ENCODE peak calls at places on chromosomes 6 and 20, in five cellular contexts. T is GM13976, R is tibial nerve, V is pancreas, P is adrenal gland. O is an unnamed sample.

GRCh38 chr20:23624307-23624706 is 13.4 kb downstream of the CST3 start:
- DNase-seq in P (no peak), T (no peak), V (no peak), R (no peak), O (no peak)

GRCh38 chr6:142796571-142796970 is 148.4 kb downstream of the HIVEP2 start:
- DNase-seq in R (no peak), V (no peak), T (no peak), P (no peak), O (no peak)

GRCh38 chr20:4081396-4081795 is 66.0 kb upstream of the RNF24 start:
- DNase-seq in T (no peak), R (no peak), V (no peak), P (no peak), O (no peak)

GRCh38 chr6:30754631-30755030 is 10.3 kb upstream of the IER3 start:
- DNase-seq in V (no peak), T (no peak), R (no peak), P (no peak), O (no peak)

GRCh38 chr6:112665114-112665513 is 318.0 kb downstream of the RFPL4B start:
- DNase-seq in R (no peak), V (no peak), T (no peak), P (no peak), O (no peak)

GRCh38 chr6:133184798-133185380 is 56.3 kb upstream of the EYA4 start:
- DNase-seq in T (no peak), V (no peak), R (no peak), P (no peak), O (peak)

GRCh38 chr6:169933251-169933821 is 181.9 kb downstream of the ERMARD start:
- DNase-seq in P (no peak), T (peak), V (peak), R (no peak), O (no peak)

GRCh38 chr6:169868458-169868857 is 117.0 kb downstream of the ERMARD start:
- DNase-seq in R (no peak), V (no peak), T (peak), P (peak), O (peak)

GRCh38 chr6:108847738-108848115 is 495 bp upstream of the ARMC2 start:
- DNase-seq in V (no peak), P (no peak), T (no peak), R (no peak), O (no peak)

GRCh38 chr6:31901415-31901952 is 402 bp downstream of the ZBTB12 start:
- DNase-seq in V (peak), P (peak), T (peak), R (peak), O (peak)

GRCh38 chr6:125792172-125792571 is 1.4 kb downstream of the NCOA7 start:
- DNase-seq in V (no peak), T (no peak), R (no peak), P (no peak), O (no peak)

GRCh38 chr20:20130399-20130798 is 78.1 kb downstream of the CFAP61 start:
- DNase-seq in P (no peak), T (no peak), R (no peak), V (no peak), O (no peak)

GRCh38 chr6:63805808-63806572 is 170.4 kb downstream of the PHF3 start:
- DNase-seq in T (no peak), R (no peak), P (peak), V (no peak), O (no peak)

GRCh38 chr20:50731930-50732690 is 730 bp downstream of the PARD6B start:
- DNase-seq in T (no peak), V (no peak), R (no peak), P (peak), O (no peak)

GRCh38 chr20:50737352-50737751 is 6.0 kb downstream of the PARD6B start:
- DNase-seq in V (no peak), P (no peak), T (no peak), R (no peak), O (no peak)

GRCh38 chr20:50734730-50735679 is 3.6 kb downstream of the PARD6B start:
- DNase-seq in P (no peak), V (no peak), R (no peak), T (no peak), O (no peak)

GRCh38 chr20:50733644-50734349 is 2.4 kb downstream of the PARD6B start:
- DNase-seq in P (no peak), R (no peak), T (no peak), V (no peak), O (no peak)

DNA sequence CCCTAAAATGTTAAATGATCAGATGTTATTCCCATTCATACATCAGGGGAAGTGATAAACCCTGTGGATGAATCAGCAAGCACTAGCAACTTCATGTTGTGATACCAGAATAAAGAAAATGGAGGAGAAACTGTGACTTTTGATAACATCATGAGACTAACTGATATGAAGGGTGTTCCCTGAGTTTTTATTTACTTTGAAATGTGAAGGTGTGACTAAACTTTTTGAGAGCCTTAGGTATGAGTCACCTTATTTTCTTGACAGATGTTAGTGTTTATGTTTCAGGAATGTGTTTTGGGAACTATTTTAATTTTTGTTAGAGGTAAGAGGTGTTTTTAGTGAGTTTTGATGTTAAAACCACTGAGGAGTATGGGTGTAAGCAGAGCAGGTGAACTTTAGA is 4.4 kb downstream of the PARD6B start:
- DNase-seq in R (no peak), P (no peak), T (no peak), V (no peak), O (no peak)
- TF ChIP-seq CTCF in R (no peak), P (no peak), T (no peak), V (no peak), O (no peak)

GRCh38 chr20:46709055-46709458 is 392 bp upstream of the SLC2A10 start:
- DNase-seq in V (no peak), R (no peak), P (no peak), T (no peak), O (no peak)
- TF ChIP-seq CTCF in V (no peak), R (no peak), P (no peak), T (no peak), O (no peak)

DNA sequence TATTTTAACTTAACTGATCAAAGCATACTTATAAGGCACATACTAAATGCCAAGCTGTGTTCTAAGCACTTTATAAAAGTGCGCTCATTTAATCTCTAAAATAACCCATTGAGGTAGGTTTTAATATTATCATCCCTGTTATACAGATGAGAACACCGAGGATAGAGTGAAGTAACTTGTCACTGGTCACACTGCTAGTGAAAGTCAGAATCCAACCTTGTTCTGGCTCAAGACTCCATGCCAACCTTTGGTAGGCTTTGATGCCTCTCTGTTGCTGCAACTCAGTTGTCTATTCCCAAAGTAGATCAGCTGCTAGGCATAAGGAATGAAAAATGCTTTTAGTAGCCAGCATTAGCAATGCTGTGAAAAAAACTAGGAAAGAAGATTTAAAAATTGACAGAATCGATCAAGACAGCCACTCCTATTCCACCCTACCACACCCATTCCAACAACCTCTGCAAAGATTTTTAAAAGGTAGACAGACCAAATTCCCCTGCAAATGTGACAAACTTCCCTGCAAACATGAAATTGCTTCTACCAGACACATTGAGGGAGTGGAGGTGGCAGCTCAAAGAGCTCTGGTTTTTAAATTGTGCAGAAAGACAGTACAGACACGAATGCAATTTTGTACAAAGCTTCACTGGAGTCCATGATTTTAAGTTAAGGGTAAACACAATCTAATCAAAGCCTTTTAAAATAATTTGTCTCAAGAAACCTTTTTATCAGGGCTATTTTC is 39.8 kb upstream of the CAP2 start:
- DNase-seq in T (no peak), R (no peak), V (no peak), P (no peak), O (no peak)
- TF ChIP-seq CTCF in T (no peak), R (no peak), V (no peak), P (no peak), O (no peak)

GRCh38 chr6:88168362-88168761 is 2.2 kb upstream of the CNR1 start:
- DNase-seq in V (no peak), R (no peak), T (no peak), P (no peak), O (no peak)
- TF ChIP-seq CTCF in V (no peak), R (no peak), T (no peak), P (no peak), O (no peak)

DNA sequence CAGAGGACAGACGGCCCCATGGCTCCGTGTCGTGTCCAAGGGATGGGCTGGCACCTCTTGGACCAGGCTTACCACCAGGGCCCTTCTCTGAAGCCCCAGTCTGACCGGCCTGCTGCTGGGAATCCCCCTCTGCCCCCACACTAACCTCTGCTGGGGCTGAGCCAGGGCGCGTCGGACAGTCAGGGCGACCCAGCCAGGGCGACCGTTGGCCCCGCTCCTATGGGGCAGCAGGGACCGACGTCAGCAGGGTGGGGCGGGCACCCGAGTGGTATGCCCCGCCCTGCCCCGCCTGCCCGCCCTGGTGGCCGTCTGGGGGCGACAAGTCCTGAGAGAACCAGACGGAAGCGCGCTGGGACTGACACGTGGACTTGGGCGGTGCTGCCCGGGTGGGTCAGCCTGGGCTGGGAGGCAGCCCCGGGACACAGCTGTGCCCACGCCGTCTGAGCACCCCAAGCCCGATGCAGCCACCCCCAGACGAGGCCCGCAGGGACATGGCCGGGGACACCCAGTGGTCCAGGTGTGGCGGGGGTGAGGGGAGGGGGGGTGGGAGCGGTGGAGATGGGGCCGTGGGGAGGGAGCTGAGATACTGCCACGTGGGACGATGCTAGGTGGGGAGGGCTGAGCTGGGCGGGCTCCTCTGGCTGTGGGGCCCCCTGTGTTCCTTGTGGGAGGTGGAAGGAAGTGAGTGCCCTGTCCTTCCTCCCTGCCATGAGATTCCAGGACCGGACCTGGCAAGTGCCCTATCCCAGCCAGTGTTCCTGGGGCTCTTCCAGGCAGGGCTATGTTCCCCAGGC is at the start of gene SLC17A9:
- DNase-seq in R (peak), V (peak), P (peak), T (peak), O (peak)
- TF ChIP-seq CTCF in R (no peak), V (no peak), P (no peak), T (no peak), O (no peak)

DNA sequence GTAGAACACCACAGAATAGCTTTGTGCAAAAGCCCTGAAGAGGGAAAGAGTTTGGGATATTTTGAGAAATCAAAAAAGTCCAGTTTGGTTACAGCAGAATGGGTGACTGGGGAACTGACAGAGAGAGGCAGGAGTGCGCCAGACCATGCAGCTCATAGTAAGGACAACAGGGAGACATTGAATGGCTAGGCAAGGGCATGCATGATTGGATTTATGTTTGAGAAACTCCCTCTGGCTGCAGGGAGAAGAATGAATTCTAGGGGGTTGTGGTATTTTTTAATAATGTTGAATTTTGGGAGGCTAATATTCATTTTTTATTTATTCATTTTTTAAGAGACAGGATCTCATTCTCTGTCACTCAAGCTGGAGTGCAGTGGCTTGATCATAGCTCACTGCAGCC is 49.9 kb downstream of the TGM2 start:
- DNase-seq in T (no peak), P (peak), V (no peak), R (no peak), O (no peak)
- TF ChIP-seq CTCF in T (no peak), P (no peak), V (no peak), R (no peak), O (no peak)

GRCh38 chr20:63089051-63089907 is 82.5 kb upstream of the BHLHE23 start:
- DNase-seq in T (no peak), R (no peak), V (no peak), P (no peak), O (no peak)
- TF ChIP-seq CTCF in T (no peak), R (no peak), V (no peak), P (no peak), O (no peak)

DNA sequence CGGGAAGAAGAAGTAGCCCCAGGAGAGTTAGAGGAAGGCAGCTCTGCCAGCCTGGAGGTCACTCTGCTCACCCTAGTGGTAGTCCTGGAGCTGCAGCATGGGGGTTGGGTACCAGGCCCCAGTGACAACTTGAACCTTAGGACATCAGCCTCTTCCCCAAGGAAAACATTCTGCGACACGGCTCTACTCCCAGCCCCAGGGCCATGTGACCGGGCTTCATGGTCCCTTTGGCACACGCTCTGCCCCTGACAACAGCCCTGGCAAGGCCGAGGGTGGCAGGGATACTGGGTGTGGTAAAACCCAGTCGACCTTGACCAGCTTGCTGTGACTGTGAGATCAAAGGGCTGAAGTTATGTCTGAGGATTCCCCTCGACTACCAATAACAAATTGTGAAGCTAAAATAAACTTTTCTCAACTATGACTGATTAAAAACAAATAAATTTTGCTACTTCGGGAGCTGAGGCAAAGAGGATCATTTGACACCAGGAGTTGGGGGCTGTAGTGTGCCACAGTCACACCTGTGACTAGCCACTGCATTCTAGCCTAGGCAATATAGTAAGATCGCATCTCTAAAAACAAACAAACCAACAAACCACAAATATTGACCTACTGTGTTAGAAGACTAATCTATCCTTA is 24.4 kb upstream of the ARID1B start:
- DNase-seq in T (peak), P (peak), R (no peak), V (peak), O (peak)
- TF ChIP-seq CTCF in T (no peak), P (no peak), R (no peak), V (peak), O (peak)

O was measured in GM20000.